ENCODE peak calls at places on chromosomes 4 and X, in ten cellular contexts. T is adrenal gland, J is sigmoid colon, D is gastrocnemius medialis, B is suprapubic skin, M is A549, U is ovary, W is endothelial cell of umbilical vein, N is body of pancreas, F is testis. P is an unnamed sample.

GRCh38 chr4:3096207-3096606 is 21.7 kb downstream of the HTT start:
- DNase-seq in T (no peak), J (no peak), D (no peak), B (no peak), M (no peak), U (no peak), W (no peak), N (no peak), F (no peak), P (no peak)

GRCh38 chr4:149404143-149404542 is 411.5 kb downstream of the IQCM start:
- DNase-seq in T (no peak), J (no peak), D (no peak), B (no peak), M (no peak), U (no peak), W (no peak), N (no peak), F (no peak), P (no peak)

GRCh38 chrX:120311632-120312000 is 355 bp upstream of the TMEM255A start:
- DNase-seq in T (no peak), J (no peak), D (no peak), B (no peak), M (no peak), U (no peak), W (no peak), N (no peak), F (no peak), P (no peak)

GRCh38 chr4:158624889-158625478 is 46.7 kb downstream of the C4orf46 start:
- DNase-seq in T (peak), J (no peak), D (peak), B (no peak), M (peak), U (no peak), W (peak), N (no peak), F (peak), P (no peak)

GRCh38 chr4:3369781-3370660 is 71.7 kb upstream of the HGFAC start:
- DNase-seq in T (peak), J (peak), D (peak), B (no peak), M (no peak), U (peak), W (peak), N (no peak), F (peak), P (no peak)

GRCh38 chrX:118948270-118948669 is 26.1 kb upstream of the LONRF3 start:
- DNase-seq in T (no peak), J (no peak), D (no peak), B (no peak), M (no peak), U (no peak), W (no peak), N (no peak), F (no peak), P (no peak)

GRCh38 chr4:53962516-53963225 is 101.7 kb downstream of the CHIC2 start:
- DNase-seq in T (no peak), J (no peak), D (no peak), B (no peak), M (no peak), U (no peak), W (no peak), N (no peak), F (no peak), P (no peak)

GRCh38 chrX:22135171-22135711 is 103.1 kb downstream of the PHEX start:
- DNase-seq in T (peak), J (no peak), D (no peak), B (no peak), M (peak), U (no peak), W (peak), N (no peak), F (no peak), P (no peak)

GRCh38 chr4:118351851-118352827 is 664 bp downstream of the PRSS12 start:
- DNase-seq in T (no peak), J (peak), D (peak), B (peak), M (peak), U (peak), W (no peak), N (peak), F (peak), P (peak)

GRCh38 chr4:11769425-11769824 is 340.7 kb upstream of the HS3ST1 start:
- DNase-seq in T (peak), J (no peak), D (no peak), B (no peak), M (no peak), U (peak), W (peak), N (no peak), F (no peak), P (no peak)

GRCh38 chr4:176539785-176540175 is 220.0 kb downstream of the SPCS3 start:
- DNase-seq in T (peak), J (no peak), D (no peak), B (no peak), M (no peak), U (no peak), W (no peak), N (no peak), F (no peak), P (no peak)

GRCh38 chrX:115259238-115259875 is 25.5 kb upstream of the LRCH2 start:
- DNase-seq in T (no peak), J (no peak), D (no peak), B (no peak), M (no peak), U (no peak), W (no peak), N (no peak), F (no peak), P (no peak)

GRCh38 chrX:31036895-31037294 is 34.9 kb downstream of the FTHL17 start:
- DNase-seq in T (peak), J (no peak), D (no peak), B (no peak), M (peak), U (peak), W (peak), N (peak), F (peak), P (no peak)

GRCh38 chrX:13051529-13052172 is 7.2 kb upstream of the FAM9C start:
- DNase-seq in T (peak), J (no peak), D (peak), B (no peak), M (no peak), U (no peak), W (peak), N (no peak), F (no peak), P (no peak)

DNA sequence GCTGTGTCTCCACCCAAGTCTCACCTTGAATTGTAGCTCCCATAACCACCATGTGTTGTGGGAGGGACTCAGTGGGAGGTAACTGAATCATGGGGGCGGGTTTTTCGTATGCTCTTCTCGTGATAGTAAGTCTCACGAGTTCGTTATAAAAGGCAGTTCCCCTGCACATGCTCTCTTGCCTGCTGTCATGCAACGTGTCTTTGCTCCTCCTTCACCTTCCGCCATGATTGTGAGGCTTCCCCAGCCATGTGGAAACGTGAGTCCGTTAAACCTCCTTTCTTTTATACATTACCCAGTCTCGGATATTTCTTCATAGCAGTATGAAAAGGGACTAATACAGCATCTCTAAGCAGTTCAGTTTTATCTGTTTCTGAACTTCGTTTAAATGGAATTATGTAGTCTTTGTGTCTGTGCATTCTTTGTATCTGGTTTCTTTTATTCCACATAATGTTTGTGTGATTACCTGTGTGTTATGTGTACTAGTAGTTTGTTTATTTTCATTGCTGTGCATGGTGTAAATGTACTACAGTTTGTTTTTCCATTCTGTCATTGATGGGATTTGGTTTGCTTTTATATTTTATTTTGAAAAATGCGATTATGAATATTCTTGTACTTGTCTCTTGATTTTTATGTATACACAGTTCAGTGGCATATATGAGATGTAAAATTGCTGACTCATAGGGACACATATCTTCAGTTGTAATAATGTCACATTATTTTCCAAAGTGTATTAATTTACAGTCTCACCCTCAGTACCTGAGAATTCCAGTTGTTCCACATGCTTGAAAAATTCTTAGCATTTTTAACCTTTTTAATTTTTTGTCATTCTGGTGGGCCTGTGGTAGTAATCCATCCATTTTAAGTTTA is 304.9 kb downstream of the GBA3 start:
- DNase-seq in T (no peak), J (no peak), D (no peak), B (no peak), M (no peak), U (no peak), W (no peak), N (no peak), F (peak), P (no peak)
- TF ChIP-seq POLR2A in T (no peak), J (no peak), D (no peak), B (no peak), M (no peak), U (no peak), W (no peak), N (no peak), F (no peak), P (no peak)

GRCh38 chr4:24511371-24512063 is 72.8 kb downstream of the DHX15 start:
- DNase-seq in T (no peak), J (no peak), D (no peak), B (no peak), M (no peak), U (no peak), W (no peak), N (no peak), F (no peak), P (no peak)

GRCh38 chr4:24508541-24508940 is 75.8 kb downstream of the DHX15 start:
- DNase-seq in T (no peak), J (no peak), D (no peak), B (no peak), M (no peak), U (no peak), W (no peak), N (no peak), F (no peak), P (no peak)

GRCh38 chr4:24510091-24510490 is 74.3 kb downstream of the DHX15 start:
- DNase-seq in T (no peak), J (no peak), D (no peak), B (no peak), M (no peak), U (no peak), W (no peak), N (no peak), F (no peak), P (no peak)

DNA sequence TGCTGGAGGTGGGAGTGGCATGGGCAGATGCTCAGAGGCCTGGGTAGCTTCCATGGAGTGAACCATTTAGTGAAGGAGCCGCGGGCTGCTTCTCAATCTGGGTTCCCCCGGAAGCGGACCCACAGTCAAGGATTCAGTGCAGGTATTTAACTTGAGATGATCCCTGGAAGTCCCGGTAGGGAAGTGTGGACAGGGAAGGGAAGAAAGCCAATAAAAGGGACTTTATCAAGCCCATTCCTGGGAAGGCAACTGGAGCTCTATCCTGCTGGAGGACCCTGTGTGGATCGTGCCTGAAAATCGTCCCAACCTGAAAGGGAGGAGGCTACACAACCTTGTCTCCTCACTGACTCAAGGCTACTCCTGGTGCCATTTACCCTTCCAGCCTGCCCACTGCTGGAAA is 76.9 kb downstream of the DHX15 start:
- DNase-seq in T (no peak), J (no peak), D (no peak), B (no peak), M (no peak), U (no peak), W (no peak), N (no peak), F (no peak), P (no peak)
- H3K27ac ChIP-seq in T (no peak), J (no peak), D (no peak), B (no peak), M (no peak), U (no peak), W (no peak), N (no peak), F (no peak), P (no peak)

DNA sequence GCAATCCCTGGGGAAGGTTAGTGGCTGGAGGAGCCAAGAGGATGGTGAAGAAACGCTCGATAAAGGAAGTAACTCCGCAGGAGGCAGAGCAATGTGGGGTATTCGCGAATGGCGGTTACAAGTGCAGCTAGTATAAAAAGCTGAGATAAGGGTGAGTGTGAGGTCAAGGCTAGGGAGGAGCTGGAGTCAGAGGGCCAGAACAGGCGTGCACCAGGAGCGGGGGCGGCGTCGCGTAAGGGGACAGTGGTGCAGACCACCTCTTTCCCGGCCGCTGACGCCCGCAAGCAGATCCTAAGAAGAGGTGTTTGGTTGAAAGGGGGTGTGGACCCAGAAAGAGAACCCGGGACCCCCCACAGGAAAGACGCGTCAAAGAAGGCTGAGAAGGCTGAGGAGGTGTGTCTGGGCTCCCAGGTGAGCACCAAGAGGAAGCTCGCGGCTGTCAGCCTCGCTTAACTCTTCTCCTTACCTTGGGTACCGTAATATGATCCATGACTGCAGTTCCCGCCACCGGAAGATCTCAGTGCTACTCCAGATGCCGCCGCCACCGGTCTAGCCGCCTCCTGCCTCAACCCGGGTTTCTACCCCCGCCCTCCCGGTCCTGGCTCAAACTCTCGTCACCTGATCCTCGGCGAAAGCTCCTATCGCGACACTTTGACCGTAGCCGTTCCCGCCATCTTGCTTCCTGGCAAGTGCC is at the start of gene MTMR8:
- DNase-seq in T (peak), J (peak), D (peak), B (peak), M (peak), U (peak), W (peak), N (peak), F (peak), P (peak)
- TF ChIP-seq POLR2A in T (peak), J (no peak), D (no peak), B (no peak), M (no peak), U (no peak), W (no peak), N (no peak), F (no peak), P (no peak)

GRCh38 chr4:37989398-37990260 is 29.4 kb downstream of the PTTG2 start:
- DNase-seq in T (no peak), J (no peak), D (no peak), B (no peak), M (no peak), U (no peak), W (peak), N (no peak), F (no peak), P (no peak)
- H3K27ac ChIP-seq in T (no peak), J (peak), D (peak), B (peak), M (no peak), U (peak), W (no peak), N (peak), F (peak), P (peak)

DNA sequence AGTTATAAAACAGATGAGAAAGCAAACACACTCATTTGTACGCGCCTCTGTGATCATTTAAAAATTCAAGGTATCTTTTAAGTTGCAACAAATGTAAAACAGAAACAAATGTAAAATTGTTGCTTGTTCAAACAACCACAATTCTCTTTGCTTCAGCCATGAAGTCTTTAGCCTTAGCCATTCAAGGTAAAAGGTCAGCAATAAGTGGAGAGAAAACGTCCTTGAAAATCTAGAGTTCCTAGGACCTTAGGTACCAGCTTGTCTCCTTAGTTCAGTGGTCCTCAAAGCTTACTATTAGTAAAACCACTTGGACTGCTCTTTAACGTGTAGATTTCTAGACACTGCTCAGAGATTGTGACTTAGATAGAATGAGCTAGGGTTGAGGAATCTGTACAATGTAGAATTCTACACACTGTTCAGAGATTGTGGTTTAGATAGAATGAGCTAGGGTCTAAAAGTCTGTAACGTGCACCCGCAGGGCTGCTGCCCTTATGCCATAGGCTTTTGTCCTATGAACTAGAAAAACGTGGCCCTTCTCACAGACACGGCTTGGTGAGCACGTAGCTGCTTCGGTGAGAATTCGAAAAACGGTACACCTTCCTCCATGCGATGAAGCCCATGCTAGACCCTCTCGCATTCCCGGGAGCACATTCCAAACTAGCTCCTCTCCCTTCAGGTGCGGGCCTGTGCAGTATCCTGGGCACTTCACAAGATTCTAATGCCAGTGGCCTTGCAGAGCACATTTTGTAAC is 1.7 kb downstream of the PLAC8 start:
- DNase-seq in T (no peak), J (no peak), D (no peak), B (no peak), M (no peak), U (no peak), W (no peak), N (no peak), F (no peak), P (no peak)
- TF ChIP-seq POLR2A in T (no peak), J (no peak), D (no peak), B (no peak), M (no peak), U (no peak), W (no peak), N (no peak), F (no peak), P (no peak)